ENCODE peak calls at places on chromosomes 16 and 17, in five cellular contexts. One of them, this sample, is unnamed.

GRCh38 chr17:65154770-65155589 is 17.8 kb downstream of the RGS9 start:
- DNase-seq in CD8-positive, alpha-beta memory T cell: no peak
- DNase-seq in spleen: no peak
- DNase-seq in right atrium auricular region: no peak
- DNase-seq in tibial artery: no peak
- DNase-seq in this sample: no peak

GRCh38 chr17:74343526-74344284 is 17.7 kb downstream of the KIF19 start:
- DNase-seq in tibial artery: no peak
- DNase-seq in right atrium auricular region: no peak
- DNase-seq in CD8-positive, alpha-beta memory T cell: no peak
- DNase-seq in spleen: no peak
- DNase-seq in this sample: no peak

GRCh38 chr17:9509236-9509813 is 66.3 kb downstream of the STX8 start:
- DNase-seq in spleen: no peak
- DNase-seq in right atrium auricular region: no peak
- DNase-seq in CD8-positive, alpha-beta memory T cell: no peak
- DNase-seq in tibial artery: no peak
- DNase-seq in this sample: no peak

GRCh38 chr17:6641374-6641818 is 536 bp downstream of the TXNDC17 start:
- DNase-seq in spleen: no peak
- DNase-seq in CD8-positive, alpha-beta memory T cell: no peak
- DNase-seq in right atrium auricular region: no peak
- DNase-seq in tibial artery: no peak
- DNase-seq in this sample: no peak

GRCh38 chr16:69073181-69073669 is 32.2 kb upstream of the HAS3 start:
- DNase-seq in tibial artery: no peak
- DNase-seq in CD8-positive, alpha-beta memory T cell: no peak
- DNase-seq in spleen: no peak
- DNase-seq in right atrium auricular region: no peak
- DNase-seq in this sample: peak

GRCh38 chr16:67571981-67572431 is 9.7 kb downstream of the CTCF start:
- DNase-seq in right atrium auricular region: no peak
- DNase-seq in CD8-positive, alpha-beta memory T cell: no peak
- DNase-seq in tibial artery: no peak
- DNase-seq in spleen: no peak
- DNase-seq in this sample: no peak

GRCh38 chr16:30748634-30749445 is 615 bp downstream of the PHKG2 start:
- DNase-seq in tibial artery: no peak
- DNase-seq in right atrium auricular region: no peak
- DNase-seq in spleen: peak
- DNase-seq in CD8-positive, alpha-beta memory T cell: no peak
- DNase-seq in this sample: no peak

GRCh38 chr17:46763416-46763815 is 55.1 kb downstream of the WNT3 start:
- DNase-seq in right atrium auricular region: peak
- DNase-seq in spleen: no peak
- DNase-seq in tibial artery: no peak
- DNase-seq in CD8-positive, alpha-beta memory T cell: no peak
- DNase-seq in this sample: no peak

GRCh38 chr17:49074851-49075540 is 57.6 kb upstream of the B4GALNT2 start:
- DNase-seq in tibial artery: no peak
- DNase-seq in right atrium auricular region: no peak
- DNase-seq in spleen: no peak
- DNase-seq in CD8-positive, alpha-beta memory T cell: no peak
- DNase-seq in this sample: no peak

GRCh38 chr17:29133146-29133713 is 47.0 kb downstream of the MYO18A start:
- DNase-seq in CD8-positive, alpha-beta memory T cell: no peak
- DNase-seq in right atrium auricular region: peak
- DNase-seq in spleen: no peak
- DNase-seq in tibial artery: peak
- DNase-seq in this sample: no peak

GRCh38 chr17:35291802-35292201 is 48.9 kb downstream of the SLFN5 start:
- DNase-seq in tibial artery: no peak
- DNase-seq in right atrium auricular region: no peak
- DNase-seq in CD8-positive, alpha-beta memory T cell: no peak
- DNase-seq in spleen: no peak
- DNase-seq in this sample: no peak

GRCh38 chr16:88783391-88784073 is 1.5 kb downstream of the PIEZO1 start:
- DNase-seq in CD8-positive, alpha-beta memory T cell: no peak
- DNase-seq in spleen: peak
- DNase-seq in tibial artery: peak
- DNase-seq in right atrium auricular region: no peak
- DNase-seq in this sample: no peak

GRCh38 chr16:10539793-10540192 is 40.6 kb downstream of the EMP2 start:
- DNase-seq in spleen: no peak
- DNase-seq in tibial artery: no peak
- DNase-seq in right atrium auricular region: no peak
- DNase-seq in CD8-positive, alpha-beta memory T cell: no peak
- DNase-seq in this sample: no peak

GRCh38 chr17:45228985-45229517 is 7.4 kb downstream of the FMNL1 start:
- DNase-seq in right atrium auricular region: peak
- DNase-seq in spleen: peak
- DNase-seq in tibial artery: peak
- DNase-seq in CD8-positive, alpha-beta memory T cell: peak
- DNase-seq in this sample: peak
- H3K27ac ChIP-seq in right atrium auricular region: peak
- H3K27ac ChIP-seq in spleen: peak
- H3K27ac ChIP-seq in tibial artery: no peak
- H3K27ac ChIP-seq in CD8-positive, alpha-beta memory T cell: peak
- H3K27ac ChIP-seq in this sample: no peak

DNA sequence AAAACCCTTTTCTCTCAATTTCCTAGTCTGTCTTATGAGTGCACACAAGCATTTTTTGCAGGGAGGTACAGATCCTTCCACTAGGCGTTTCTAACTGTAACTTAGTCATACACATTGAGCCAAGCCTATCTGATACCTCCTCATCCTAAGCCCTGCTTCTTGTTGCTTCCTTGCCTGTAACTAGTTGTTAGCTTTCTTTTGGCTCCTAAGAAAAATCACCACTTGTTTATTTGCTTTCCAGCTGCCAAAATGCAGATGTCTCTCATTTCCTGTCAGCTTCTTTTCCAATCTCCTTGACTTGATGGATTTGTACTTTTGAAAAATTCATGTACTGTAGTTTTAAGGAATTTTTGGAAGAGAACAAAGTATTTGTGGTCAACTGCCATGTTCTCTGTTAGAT is 73.7 kb downstream of the TNRC6C start:
- DNase-seq in tibial artery: no peak
- DNase-seq in right atrium auricular region: no peak
- DNase-seq in spleen: no peak
- DNase-seq in CD8-positive, alpha-beta memory T cell: no peak
- DNase-seq in this sample: no peak
- H3K4me3 ChIP-seq in tibial artery: no peak
- H3K4me3 ChIP-seq in right atrium auricular region: no peak
- H3K4me3 ChIP-seq in spleen: no peak
- H3K4me3 ChIP-seq in CD8-positive, alpha-beta memory T cell: no peak
- H3K4me3 ChIP-seq in this sample: no peak

DNA sequence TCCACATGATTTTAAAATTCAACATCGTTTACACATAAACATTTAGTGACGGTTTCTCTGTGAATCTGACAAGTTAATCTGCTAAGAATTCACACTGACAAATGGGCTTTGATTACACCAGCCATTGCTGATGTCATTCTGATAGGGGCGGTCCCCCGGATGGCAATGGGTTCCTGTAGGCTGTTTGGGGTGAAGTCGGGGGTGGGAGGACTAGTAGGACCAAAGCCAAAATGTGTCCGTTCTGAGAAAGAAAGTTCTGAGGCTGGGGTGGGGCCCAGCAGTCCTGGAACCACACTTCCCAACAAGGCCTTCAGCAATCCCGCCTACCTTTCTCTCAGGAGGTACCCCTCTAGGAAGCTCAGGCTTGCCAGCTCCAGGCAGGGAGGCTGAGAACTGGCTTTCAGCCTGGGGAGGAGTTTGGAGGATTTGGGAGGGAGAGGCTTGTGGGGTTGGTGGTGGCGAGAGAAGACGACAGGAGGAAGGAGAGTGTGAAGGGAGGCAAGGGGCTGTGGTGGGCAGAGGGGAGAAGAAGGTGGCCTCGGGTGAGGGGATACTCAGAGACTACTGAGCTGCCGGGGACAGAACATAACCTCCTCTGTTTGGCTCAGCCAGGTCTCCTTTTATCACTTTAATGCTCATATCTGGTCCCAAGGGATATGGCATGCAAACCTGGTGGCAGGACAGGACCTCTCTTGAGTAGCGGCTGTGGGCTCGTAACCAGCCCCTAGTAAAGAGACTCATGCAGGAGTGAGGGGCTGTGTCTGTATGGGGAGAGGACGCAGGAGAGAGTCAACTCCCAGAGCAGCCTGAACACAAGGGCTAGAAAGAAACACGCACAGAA is 8.6 kb downstream of the HIC1 start:
- DNase-seq in right atrium auricular region: no peak
- DNase-seq in CD8-positive, alpha-beta memory T cell: no peak
- DNase-seq in spleen: no peak
- DNase-seq in tibial artery: no peak
- DNase-seq in this sample: peak
- H3K27ac ChIP-seq in right atrium auricular region: peak
- H3K27ac ChIP-seq in CD8-positive, alpha-beta memory T cell: no peak
- H3K27ac ChIP-seq in spleen: peak
- H3K27ac ChIP-seq in tibial artery: peak
- H3K27ac ChIP-seq in this sample: peak

GRCh38 chr16:22007509-22008214 is at the start of gene MOSMO:
- DNase-seq in right atrium auricular region: peak
- DNase-seq in CD8-positive, alpha-beta memory T cell: peak
- DNase-seq in spleen: peak
- DNase-seq in tibial artery: peak
- DNase-seq in this sample: peak

GRCh38 chr16:22005746-22006145 is 2.2 kb upstream of the MOSMO start:
- DNase-seq in CD8-positive, alpha-beta memory T cell: no peak
- DNase-seq in right atrium auricular region: no peak
- DNase-seq in spleen: no peak
- DNase-seq in tibial artery: no peak
- DNase-seq in this sample: no peak

GRCh38 chr16:22008215-22009142 is 568 bp downstream of the MOSMO start:
- DNase-seq in right atrium auricular region: no peak
- DNase-seq in CD8-positive, alpha-beta memory T cell: no peak
- DNase-seq in spleen: peak
- DNase-seq in tibial artery: peak
- DNase-seq in this sample: peak

GRCh38 chr16:22007159-22007508 is 777 bp upstream of the MOSMO start:
- DNase-seq in right atrium auricular region: no peak
- DNase-seq in tibial artery: no peak
- DNase-seq in CD8-positive, alpha-beta memory T cell: no peak
- DNase-seq in spleen: no peak
- DNase-seq in this sample: no peak

DNA sequence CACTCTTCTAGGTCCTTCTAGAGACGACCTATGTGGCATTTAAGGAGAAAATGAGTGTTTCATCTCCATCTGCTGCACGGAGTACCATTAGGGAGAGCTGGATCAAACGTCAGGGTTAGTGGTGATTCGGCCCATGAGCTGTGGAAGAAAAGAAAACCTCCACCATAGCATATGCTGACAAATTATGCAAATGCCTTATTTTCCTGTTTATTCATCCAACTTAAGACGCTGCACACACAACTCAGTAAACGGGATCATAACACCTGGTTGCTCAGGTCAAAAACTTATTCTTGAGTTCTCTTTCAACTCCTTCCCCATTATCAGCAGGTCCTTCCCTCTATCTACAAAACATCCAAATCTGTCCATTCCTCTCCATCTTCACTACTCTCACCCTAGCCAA is 1.3 kb upstream of the MOSMO start:
- DNase-seq in CD8-positive, alpha-beta memory T cell: no peak
- DNase-seq in tibial artery: no peak
- DNase-seq in right atrium auricular region: no peak
- DNase-seq in spleen: no peak
- DNase-seq in this sample: no peak
- H3K4me3 ChIP-seq in CD8-positive, alpha-beta memory T cell: no peak
- H3K4me3 ChIP-seq in tibial artery: no peak
- H3K4me3 ChIP-seq in right atrium auricular region: no peak
- H3K4me3 ChIP-seq in spleen: no peak
- H3K4me3 ChIP-seq in this sample: peak

DNA sequence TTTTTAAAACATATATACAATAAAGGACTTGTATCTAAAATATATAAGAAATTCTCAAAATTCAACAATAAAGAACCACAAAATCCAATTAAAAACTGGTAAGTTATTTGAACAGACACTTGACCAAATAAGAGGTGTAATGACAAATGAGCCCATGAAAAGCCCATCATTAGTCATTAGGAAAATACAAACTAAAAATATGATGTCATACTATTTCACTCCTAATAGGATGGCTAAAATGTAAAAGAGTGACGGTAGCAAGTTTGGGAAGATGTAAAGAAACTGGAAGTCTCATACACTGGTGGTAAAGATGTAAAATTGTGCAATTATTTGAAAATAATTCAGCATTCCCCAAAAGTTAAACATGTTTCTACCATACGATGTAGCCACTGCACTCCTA is 1095.3 kb upstream of the CDH8 start:
- DNase-seq in tibial artery: no peak
- DNase-seq in spleen: no peak
- DNase-seq in right atrium auricular region: no peak
- DNase-seq in CD8-positive, alpha-beta memory T cell: no peak
- DNase-seq in this sample: no peak
- H3K27ac ChIP-seq in tibial artery: no peak
- H3K27ac ChIP-seq in spleen: no peak
- H3K27ac ChIP-seq in right atrium auricular region: no peak
- H3K27ac ChIP-seq in CD8-positive, alpha-beta memory T cell: no peak
- H3K27ac ChIP-seq in this sample: no peak

GRCh38 chr16:66030036-66030435 is 336.5 kb upstream of the CDH5 start:
- DNase-seq in tibial artery: no peak
- DNase-seq in spleen: no peak
- DNase-seq in right atrium auricular region: no peak
- DNase-seq in CD8-positive, alpha-beta memory T cell: no peak
- DNase-seq in this sample: no peak

GRCh38 chr16:66028505-66029216 is 337.8 kb upstream of the CDH5 start:
- DNase-seq in spleen: no peak
- DNase-seq in tibial artery: no peak
- DNase-seq in right atrium auricular region: peak
- DNase-seq in CD8-positive, alpha-beta memory T cell: no peak
- DNase-seq in this sample: no peak

GRCh38 chr16:66026931-66027330 is 339.6 kb upstream of the CDH5 start:
- DNase-seq in right atrium auricular region: no peak
- DNase-seq in CD8-positive, alpha-beta memory T cell: no peak
- DNase-seq in spleen: no peak
- DNase-seq in tibial artery: no peak
- DNase-seq in this sample: no peak

GRCh38 chr16:66025751-66026150 is 340.7 kb upstream of the CDH5 start:
- DNase-seq in CD8-positive, alpha-beta memory T cell: no peak
- DNase-seq in right atrium auricular region: no peak
- DNase-seq in tibial artery: no peak
- DNase-seq in spleen: no peak
- DNase-seq in this sample: no peak

GRCh38 chr16:66026211-66026610 is 340.3 kb upstream of the CDH5 start:
- DNase-seq in right atrium auricular region: no peak
- DNase-seq in spleen: no peak
- DNase-seq in tibial artery: no peak
- DNase-seq in CD8-positive, alpha-beta memory T cell: no peak
- DNase-seq in this sample: no peak
- H3K4me3 ChIP-seq in right atrium auricular region: no peak
- H3K4me3 ChIP-seq in spleen: no peak
- H3K4me3 ChIP-seq in tibial artery: no peak
- H3K4me3 ChIP-seq in CD8-positive, alpha-beta memory T cell: no peak
- H3K4me3 ChIP-seq in this sample: no peak

This sample was measured in kidney.